ENCODE peak calls at places on chromosomes 3 and 15, in four cellular contexts. B, S, R and G are unnamed samples.

GRCh38 chr3:39124876-39125836 is 17.7 kb downstream of the TTC21A start:
- DNase-seq in B (no peak), S (no peak), R (peak; percentile 20), G (peak; percentile 65)

GRCh38 chr3:46632792-46633191 is 20.5 kb downstream of the FAM240A start:
- DNase-seq in R (peak; percentile 30), S (peak; percentile 42), B (no peak), G (no peak)

GRCh38 chr3:190497809-190498208 is 16.1 kb upstream of the IL1RAP start:
- DNase-seq in B (no peak), S (no peak), R (no peak), G (no peak)

GRCh38 chr15:58865420-58865880 is 68.0 kb downstream of the SLTM start:
- DNase-seq in R (peak; percentile 64), S (no peak), B (no peak), G (no peak)

GRCh38 chr3:124731760-124732159 is 1.5 kb downstream of the UMPS start:
- DNase-seq in S (no peak), R (no peak), B (no peak), G (no peak)

GRCh38 chr3:82114589-82114988 is 353.1 kb upstream of the GBE1 start:
- DNase-seq in S (no peak), R (no peak), B (no peak), G (no peak)

GRCh38 chr15:43275736-43276562 is 9.2 kb upstream of the TGM5 start:
- DNase-seq in S (no peak), B (no peak), R (no peak), G (no peak)

GRCh38 chr3:5149306-5149880 is 27.3 kb downstream of the ARL8B start:
- DNase-seq in S (no peak), B (no peak), R (no peak), G (no peak)

GRCh38 chr3:120506076-120506827 is 55.5 kb upstream of the FSTL1 start:
- DNase-seq in R (peak; percentile 7), B (no peak), S (no peak), G (no peak)

GRCh38 chr15:25903024-25903581 is 40.0 kb upstream of the ATP10A start:
- DNase-seq in S (no peak), B (no peak), R (no peak), G (no peak)

GRCh38 chr15:33852570-33852969 is 115.7 kb upstream of the CHRM5 start:
- DNase-seq in B (no peak), S (no peak), R (no peak), G (peak; percentile 14)

GRCh38 chr3:124401841-124402240 is 328.4 kb upstream of the UMPS start:
- DNase-seq in B (no peak), S (no peak), R (no peak), G (no peak)

GRCh38 chr3:48088056-48088748 is 72.0 kb upstream of the MAP4 start:
- DNase-seq in S (peak; percentile 54), B (peak; percentile 66), R (no peak), G (peak; percentile 29)

GRCh38 chr15:39411102-39411989 is 169.5 kb upstream of the THBS1 start:
- DNase-seq in B (no peak), S (no peak), R (no peak), G (no peak)

GRCh38 chr3:69896095-69896494 is 103.4 kb upstream of the SAMMSON start:
- DNase-seq in R (no peak), S (no peak), B (no peak), G (no peak)

GRCh38 chr15:88537591-88538317 is 8.7 kb downstream of the DET1 start:
- DNase-seq in R (no peak), B (no peak), S (no peak), G (no peak)

GRCh38 chr15:71471347-71471746 is 339.0 kb upstream of the NR2E3 start:
- DNase-seq in S (no peak), R (no peak), B (no peak), G (peak; percentile 36)

GRCh38 chr3:51535146-51536019 is 3.1 kb upstream of the RAD54L2 start:
- DNase-seq in S (no peak), B (no peak), R (no peak), G (no peak)

GRCh38 chr15:83119968-83120581 is 12.6 kb downstream of the TM6SF1 start:
- DNase-seq in R (no peak), B (no peak), S (no peak), G (no peak)

GRCh38 chr15:65551183-65551582 is 20.9 kb downstream of the HACD3 start:
- DNase-seq in S (no peak), R (no peak), B (peak; percentile 38), G (no peak)

GRCh38 chr15:69782809-69783208 is 314.9 kb downstream of the TLE3 start:
- DNase-seq in R (peak; percentile 31), B (no peak), S (no peak), G (no peak)

GRCh38 chr3:52039846-52040245 is 16.5 kb downstream of the DUSP7 start:
- DNase-seq in B (no peak), S (no peak), R (peak; percentile 93), G (no peak)

GRCh38 chr15:99997112-99997651 is 263.9 kb upstream of the LYSMD4 start:
- DNase-seq in R (no peak), S (no peak), B (no peak), G (no peak)

GRCh38 chr3:132225664-132226063 is 91.5 kb upstream of the ACP3 start:
- DNase-seq in S (no peak), R (no peak), B (no peak), G (peak; percentile 44)

GRCh38 chr3:51935886-51936755 is 5.6 kb downstream of the RRP9 start:
- DNase-seq in R (no peak), B (no peak), S (no peak), G (no peak)

GRCh38 chr3:12335421-12335820 is 46.6 kb downstream of the PPARG start:
- DNase-seq in B (no peak), S (no peak), R (no peak), G (no peak)

GRCh38 chr3:38354588-38355344 is 8.2 kb downstream of the XYLB start:
- DNase-seq in R (no peak), S (no peak), B (no peak), G (no peak)

GRCh38 chr3:183410280-183410679 is 18.1 kb downstream of the MCF2L2 start:
- DNase-seq in R (no peak), S (no peak), B (peak; percentile 57), G (no peak)

GRCh38 chr3:141255137-141255536 is 23.5 kb downstream of the PXYLP1 start:
- DNase-seq in R (no peak), B (no peak), S (no peak), G (no peak)

GRCh38 chr15:27408428-27408827 is 437.4 kb downstream of the GABRG3 start:
- DNase-seq in S (no peak), R (no peak), B (no peak), G (no peak)

GRCh38 chr3:141526709-141527108 is 39.9 kb downstream of the RASA2 start:
- DNase-seq in S (no peak), B (no peak), R (no peak), G (no peak)

GRCh38 chr3:167844528-167844927 is 109.0 kb downstream of the SERPINI1 start:
- DNase-seq in B (no peak), R (no peak), S (no peak), G (no peak)

GRCh38 chr15:78929536-78930264 is 15.1 kb downstream of the CTSH start:
- DNase-seq in S (no peak), R (no peak), B (no peak), G (no peak)
- TF ChIP-seq USF2 in S (no peak), R (no peak), B (no peak), G (no peak)

GRCh38 chr15:48855501-48856440 is 22.2 kb upstream of the EID1 start:
- DNase-seq in R (peak; percentile 33), B (no peak), S (no peak), G (peak; percentile 26)
- TF ChIP-seq RNF2 in R (no peak), B (no peak), S (no peak), G (no peak)

GRCh38 chr15:79853492-79854328 is 43.1 kb downstream of the MTHFS start:
- DNase-seq in B (peak; percentile 85), R (peak; percentile 58), S (peak; percentile 59), G (peak; percentile 90)

GRCh38 chr15:79844221-79844620 is 52.6 kb downstream of the MTHFS start:
- DNase-seq in S (no peak), R (no peak), B (no peak), G (no peak)

GRCh38 chr15:79846539-79846938 is 50.3 kb downstream of the MTHFS start:
- DNase-seq in B (no peak), R (peak; percentile 11), S (no peak), G (no peak)

GRCh38 chr15:79849789-79850188 is 47.0 kb downstream of the MTHFS start:
- DNase-seq in S (peak; percentile 58), R (peak; percentile 12), B (peak; percentile 49), G (peak; percentile 25)
- TF ChIP-seq CTCF in S (peak; percentile 86), R (peak; percentile 65), B (peak; percentile 60), G (peak; percentile 69)

DNA sequence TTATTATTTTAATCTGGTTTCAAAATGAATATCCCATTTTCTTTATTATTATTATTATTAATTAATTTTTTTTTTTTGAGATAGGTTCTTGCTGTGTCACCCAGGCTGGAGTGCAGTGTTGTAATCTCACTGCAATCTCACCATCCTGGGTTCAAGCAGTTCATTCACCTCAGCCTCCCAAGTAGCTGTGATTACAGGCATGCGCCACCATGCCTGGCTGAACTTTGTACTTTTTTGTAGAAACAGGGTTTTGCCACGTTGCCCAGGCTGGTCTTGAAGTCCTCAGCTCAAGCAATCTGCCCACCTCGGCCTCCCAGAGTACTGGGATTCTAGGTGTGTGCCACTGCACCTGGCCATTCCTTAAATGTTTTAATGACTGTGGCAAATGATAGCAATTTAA is 28.6 kb downstream of the DAG1 start:
- DNase-seq in B (no peak), R (no peak), S (no peak), G (no peak)
- TF ChIP-seq USF2 in B (no peak), R (no peak), S (no peak), G (no peak)